ENCODE peak calls at places on chromosomes 2 and 18, in six cellular contexts. F is SK-N-SH, M is A549, R is HepG2, S is GM12878, X is K562. B is an unnamed sample.
A peak's percentile ranks its signal among the peaks of the same experiment; 100 is the strongest.

GRCh38 chr2:160651416-160652200 is 158.0 kb upstream of the RBMS1 start:
- DNase-seq in R (no peak), M (no peak), F (no peak), S (no peak), X (no peak), B (peak; percentile 47)

GRCh38 chr2:203925512-203926158 is 10.9 kb upstream of the ICOS start:
- DNase-seq in M (no peak), F (no peak), S (no peak), X (no peak), R (no peak), B (no peak)

GRCh38 chr2:65390134-65390533 is 42.3 kb downstream of the SPRED2 start:
- DNase-seq in S (peak; percentile 71), X (no peak), R (no peak), F (no peak), M (no peak), B (no peak)

GRCh38 chr2:24971300-24971549 is 530 bp downstream of the DNAJC27 start:
- DNase-seq in X (no peak), F (no peak), M (no peak), S (no peak), R (no peak), B (no peak)

GRCh38 chr2:63861220-63861822 is 19.6 kb downstream of the UGP2 start:
- DNase-seq in X (peak; percentile 39), S (no peak), M (peak; percentile 77), R (peak; percentile 54), F (peak; percentile 47), B (peak; percentile 58)

GRCh38 chr2:205865794-205866490 is 183.6 kb downstream of the NRP2 start:
- DNase-seq in X (no peak), R (no peak), S (no peak), F (peak; percentile 47), M (no peak), B (no peak)

GRCh38 chr2:175111200-175111657 is 56.8 kb downstream of the ATF2 start:
- DNase-seq in M (peak; percentile 56), X (peak; percentile 61), S (peak; percentile 7), R (peak; percentile 61), F (peak; percentile 51), B (peak; percentile 49)

GRCh38 chr2:129812071-129812470 is 167.4 kb upstream of the RAB6C start:
- DNase-seq in R (peak; percentile 20), X (no peak), F (no peak), S (peak; percentile 33), M (no peak), B (no peak)

GRCh38 chr2:222827417-222827816 is 33.4 kb upstream of the ACSL3 start:
- DNase-seq in S (no peak), M (no peak), R (no peak), F (no peak), X (no peak), B (no peak)

GRCh38 chr2:65639156-65639876 is 206.9 kb upstream of the SPRED2 start:
- DNase-seq in R (no peak), S (no peak), F (no peak), M (no peak), X (no peak), B (peak; percentile 34)

GRCh38 chr2:164917296-164917903 is 37.9 kb downstream of the SLC38A11 start:
- DNase-seq in R (peak; percentile 74), F (peak; percentile 15), S (no peak), X (no peak), M (peak; percentile 56), B (peak; percentile 36)

GRCh38 chr2:74357627-74358026 is 14.4 kb upstream of the SLC4A5 start:
- DNase-seq in S (no peak), R (no peak), M (no peak), F (no peak), X (no peak), B (peak; percentile 8)

GRCh38 chr2:33158482-33159003 is 211.8 kb downstream of the LTBP1 start:
- DNase-seq in R (no peak), S (no peak), M (no peak), X (no peak), F (no peak), B (peak; percentile 95)

GRCh38 chr18:42038936-42039335 is 83.9 kb downstream of the PIK3C3 start:
- DNase-seq in X (no peak), M (peak; percentile 53), S (no peak), R (no peak), F (no peak), B (peak; percentile 96)

GRCh38 chr18:46072959-46073358 is 899 bp upstream of the PSTPIP2 start:
- DNase-seq in X (no peak), S (no peak), R (no peak), F (no peak), M (no peak), B (no peak)

DNA sequence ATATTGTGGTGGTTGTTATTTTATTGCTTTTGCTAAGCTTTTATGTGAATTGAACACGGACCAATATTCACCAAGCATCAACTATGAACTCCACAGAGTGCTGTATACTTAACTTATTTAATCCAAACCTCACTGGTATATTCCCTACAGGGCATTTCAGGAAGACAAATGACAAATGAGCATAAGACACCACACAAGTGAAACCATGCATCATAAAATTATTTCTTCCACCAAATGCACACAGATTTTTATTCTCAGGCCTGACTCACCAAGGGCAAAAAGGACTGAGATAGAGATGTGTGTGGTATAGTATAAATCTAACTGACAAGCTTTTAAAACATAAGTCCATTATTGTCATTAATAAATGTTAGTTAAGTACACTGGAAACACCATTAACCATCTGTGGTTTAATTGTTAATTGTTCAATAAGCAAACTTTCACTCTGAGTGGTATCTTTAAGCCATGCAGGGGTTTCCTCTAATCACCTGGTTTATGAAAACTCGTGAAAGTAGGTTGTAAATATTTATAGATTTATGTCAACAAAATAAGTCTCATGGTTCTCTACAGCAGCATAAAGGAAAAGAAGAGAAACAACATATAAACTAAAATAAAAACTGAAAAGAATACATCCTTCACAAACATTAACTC is 77.6 kb upstream of the CRIM1 start:
- DNase-seq in R (no peak), M (no peak), S (no peak), X (no peak), F (no peak), B (peak; percentile 25)
- TF ChIP-seq SMC3 in R (no peak), M (no peak), S (no peak), X (no peak), F (no peak), B (no peak)

GRCh38 chr2:115160523-115161521 is 718.4 kb downstream of the DPP10 start:
- DNase-seq in R (peak; percentile 8), F (peak; percentile 66), X (no peak), S (no peak), M (no peak), B (no peak)
- TF ChIP-seq SMC3 in R (no peak), F (no peak), X (no peak), S (no peak), M (no peak), B (no peak)

DNA sequence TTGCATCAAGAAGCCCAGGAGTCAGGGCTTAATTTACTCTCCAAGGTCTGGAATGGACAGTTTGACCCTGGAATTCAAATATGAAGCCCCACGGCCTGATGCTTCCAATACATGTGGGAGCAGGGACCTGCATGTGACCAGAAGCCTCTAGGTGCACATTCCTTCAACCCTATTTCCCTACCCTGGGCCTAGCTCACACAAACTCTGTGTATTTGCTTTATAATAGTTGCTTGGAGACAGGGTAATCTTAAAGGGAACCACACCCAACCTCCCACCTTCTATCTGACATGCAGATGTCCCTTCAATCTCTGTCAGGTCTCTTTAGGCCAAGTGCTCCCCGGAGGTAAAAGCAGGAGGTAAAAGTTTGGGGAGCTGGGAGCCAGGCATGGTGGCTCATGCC is 55.4 kb upstream of the PPP1CB start:
- DNase-seq in S (no peak), X (no peak), M (peak; percentile 22), R (peak; percentile 25), F (no peak), B (no peak)
- TF ChIP-seq SMC3 in S (no peak), X (no peak), M (no peak), R (no peak), F (no peak), B (no peak)

GRCh38 chr2:20093263-20094141 is 42.1 kb upstream of the LAPTM4A start:
- DNase-seq in S (no peak), X (no peak), R (peak; percentile 95), F (peak; percentile 88), M (peak; percentile 78), B (peak; percentile 82)
- TF ChIP-seq SMC3 in S (peak; percentile 25), X (peak; percentile 39), R (peak; percentile 99), F (peak; percentile 98), M (peak; percentile 87), B (peak; percentile 90)

GRCh38 chr2:43114210-43114609 is 112.2 kb downstream of the ZFP36L2 start:
- DNase-seq in F (no peak), S (no peak), M (no peak), R (peak; percentile 35), X (no peak), B (peak; percentile 35)
- TF ChIP-seq SMC3 in F (no peak), S (no peak), M (no peak), R (no peak), X (no peak), B (no peak)

GRCh38 chr18:62784338-62784965 is 69.1 kb downstream of the PHLPP1 start:
- DNase-seq in S (no peak), R (no peak), F (no peak), M (no peak), X (no peak), B (peak; percentile 25)
- TF ChIP-seq SMC3 in S (no peak), R (no peak), F (no peak), M (no peak), X (no peak), B (no peak)

DNA sequence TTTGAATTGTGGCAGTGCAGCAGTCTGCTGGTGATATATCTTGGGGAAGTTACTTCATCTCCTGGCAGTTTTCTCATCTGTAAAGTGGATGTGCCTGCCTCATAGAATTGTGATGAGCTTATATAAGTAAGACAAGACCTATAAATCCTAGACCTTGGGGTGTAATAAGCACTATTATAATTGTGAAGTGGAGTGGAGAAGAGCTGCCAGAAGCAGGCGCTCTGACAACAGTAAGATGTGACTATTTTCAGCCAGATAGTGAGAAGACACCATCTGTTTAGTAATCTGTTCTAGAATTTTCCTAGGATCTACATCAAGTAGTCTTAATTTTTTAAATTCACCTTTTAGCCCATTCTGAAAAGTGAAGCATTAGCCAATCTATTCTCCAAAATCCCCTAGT is 85.6 kb upstream of the TSPYL6 start:
- DNase-seq in F (no peak), R (no peak), S (no peak), X (no peak), M (no peak), B (no peak)
- TF ChIP-seq SMC3 in F (peak; percentile 28), R (no peak), S (peak; percentile 15), X (no peak), M (peak; percentile 28), B (no peak)

GRCh38 chr2:237685408-237685807 is 58.0 kb downstream of the LRRFIP1 start:
- DNase-seq in M (peak; percentile 66), R (peak; percentile 66), X (peak; percentile 22), F (no peak), S (no peak), B (no peak)
- TF ChIP-seq SMC3 in M (peak; percentile 24), R (peak; percentile 82), X (no peak), F (peak; percentile 37), S (no peak), B (peak; percentile 42)